ENCODE peak calls at places on chromosomes 5 and 9, in seven cellular contexts. One of them, this sample, is unnamed.

GRCh38 chr9:37953775-37954437 is 50.0 kb upstream of the SLC25A51 start:
- DNase-seq in BE2C: no peak
- DNase-seq in IMR-90: peak; percentile 100
- DNase-seq in adrenal gland: peak; percentile 70
- DNase-seq in AG10803: peak; percentile 91
- DNase-seq in neural progenitor cell: no peak
- DNase-seq in heart left ventricle: peak; percentile 62
- DNase-seq in this sample: no peak

GRCh38 chr9:118595719-118596305 is 773.4 kb downstream of the BRINP1 start:
- DNase-seq in BE2C: no peak
- DNase-seq in IMR-90: no peak
- DNase-seq in adrenal gland: peak; percentile 28
- DNase-seq in AG10803: peak; percentile 69
- DNase-seq in neural progenitor cell: peak; percentile 73
- DNase-seq in heart left ventricle: no peak
- DNase-seq in this sample: peak; percentile 43

GRCh38 chr9:107612136-107612535 is 122.6 kb upstream of the KLF4 start:
- DNase-seq in BE2C: no peak
- DNase-seq in IMR-90: no peak
- DNase-seq in adrenal gland: peak; percentile 39
- DNase-seq in AG10803: peak; percentile 51
- DNase-seq in neural progenitor cell: no peak
- DNase-seq in heart left ventricle: peak; percentile 77
- DNase-seq in this sample: no peak

GRCh38 chr5:68964679-68965078 is 129.1 kb upstream of the SLC30A5 start:
- DNase-seq in BE2C: no peak
- DNase-seq in IMR-90: no peak
- DNase-seq in adrenal gland: no peak
- DNase-seq in AG10803: no peak
- DNase-seq in neural progenitor cell: no peak
- DNase-seq in heart left ventricle: no peak
- DNase-seq in this sample: no peak

GRCh38 chr5:29214821-29215220 is 1978.7 kb upstream of the CDH6 start:
- DNase-seq in BE2C: peak; percentile 54
- DNase-seq in IMR-90: no peak
- DNase-seq in adrenal gland: no peak
- DNase-seq in AG10803: no peak
- DNase-seq in neural progenitor cell: no peak
- DNase-seq in heart left ventricle: no peak
- DNase-seq in this sample: no peak

GRCh38 chr5:124546643-124547042 is 199.8 kb downstream of the ZNF608 start:
- DNase-seq in BE2C: no peak
- DNase-seq in IMR-90: peak; percentile 35
- DNase-seq in adrenal gland: no peak
- DNase-seq in AG10803: no peak
- DNase-seq in neural progenitor cell: peak; percentile 55
- DNase-seq in heart left ventricle: no peak
- DNase-seq in this sample: no peak

GRCh38 chr9:113898596-113898995 is 22.5 kb downstream of the ZNF618 start:
- DNase-seq in BE2C: no peak
- DNase-seq in IMR-90: no peak
- DNase-seq in adrenal gland: peak; percentile 8
- DNase-seq in AG10803: no peak
- DNase-seq in neural progenitor cell: no peak
- DNase-seq in heart left ventricle: no peak
- DNase-seq in this sample: no peak

GRCh38 chr5:114324282-114324681 is 37.6 kb upstream of the KCNN2 start:
- DNase-seq in BE2C: no peak
- DNase-seq in IMR-90: peak; percentile 40
- DNase-seq in adrenal gland: no peak
- DNase-seq in AG10803: no peak
- DNase-seq in neural progenitor cell: no peak
- DNase-seq in heart left ventricle: no peak
- DNase-seq in this sample: no peak

GRCh38 chr5:126865299-126865698 is 88.4 kb downstream of the LMNB1 start:
- DNase-seq in BE2C: no peak
- DNase-seq in IMR-90: peak; percentile 86
- DNase-seq in adrenal gland: no peak
- DNase-seq in AG10803: peak; percentile 65
- DNase-seq in neural progenitor cell: no peak
- DNase-seq in heart left ventricle: no peak
- DNase-seq in this sample: no peak

GRCh38 chr5:55918097-55919035 is 67.2 kb downstream of the IL31RA start:
- DNase-seq in BE2C: no peak
- DNase-seq in IMR-90: no peak
- DNase-seq in adrenal gland: no peak
- DNase-seq in AG10803: no peak
- DNase-seq in neural progenitor cell: no peak
- DNase-seq in heart left ventricle: no peak
- DNase-seq in this sample: no peak

GRCh38 chr5:85921590-85921989 is 696.2 kb upstream of the COX7C start:
- DNase-seq in BE2C: peak; percentile 22
- DNase-seq in IMR-90: no peak
- DNase-seq in adrenal gland: no peak
- DNase-seq in AG10803: no peak
- DNase-seq in neural progenitor cell: no peak
- DNase-seq in heart left ventricle: no peak
- DNase-seq in this sample: no peak

GRCh38 chr5:151270599-151270998 is 17.6 kb downstream of the GM2A start:
- DNase-seq in BE2C: no peak
- DNase-seq in IMR-90: peak; percentile 85
- DNase-seq in adrenal gland: no peak
- DNase-seq in AG10803: peak; percentile 13
- DNase-seq in neural progenitor cell: no peak
- DNase-seq in heart left ventricle: no peak
- DNase-seq in this sample: no peak

GRCh38 chr9:23258569-23258968 is 567.5 kb downstream of the ELAVL2 start:
- DNase-seq in BE2C: no peak
- DNase-seq in IMR-90: no peak
- DNase-seq in adrenal gland: no peak
- DNase-seq in AG10803: no peak
- DNase-seq in neural progenitor cell: no peak
- DNase-seq in heart left ventricle: no peak
- DNase-seq in this sample: no peak

GRCh38 chr9:129273941-129274709 is 96.1 kb upstream of the IER5L start:
- DNase-seq in BE2C: no peak
- DNase-seq in IMR-90: no peak
- DNase-seq in adrenal gland: no peak
- DNase-seq in AG10803: no peak
- DNase-seq in neural progenitor cell: no peak
- DNase-seq in heart left ventricle: no peak
- DNase-seq in this sample: no peak

GRCh38 chr9:130825809-130826208 is 9.2 kb upstream of the ABL1 start:
- DNase-seq in BE2C: no peak
- DNase-seq in IMR-90: no peak
- DNase-seq in adrenal gland: no peak
- DNase-seq in AG10803: no peak
- DNase-seq in neural progenitor cell: no peak
- DNase-seq in heart left ventricle: no peak
- DNase-seq in this sample: no peak

GRCh38 chr9:94607340-94607695 is 13.7 kb upstream of the FBP2 start:
- DNase-seq in BE2C: no peak
- DNase-seq in IMR-90: no peak
- DNase-seq in adrenal gland: no peak
- DNase-seq in AG10803: no peak
- DNase-seq in neural progenitor cell: no peak
- DNase-seq in heart left ventricle: no peak
- DNase-seq in this sample: no peak

GRCh38 chr5:22887566-22887965 is 34.4 kb upstream of the CDH12 start:
- DNase-seq in BE2C: no peak
- DNase-seq in IMR-90: no peak
- DNase-seq in adrenal gland: no peak
- DNase-seq in AG10803: no peak
- DNase-seq in neural progenitor cell: no peak
- DNase-seq in heart left ventricle: no peak
- DNase-seq in this sample: no peak

GRCh38 chr9:136058801-136059302 is 36.2 kb downstream of the NACC2 start:
- DNase-seq in BE2C: peak; percentile 6
- DNase-seq in IMR-90: no peak
- DNase-seq in adrenal gland: no peak
- DNase-seq in AG10803: no peak
- DNase-seq in neural progenitor cell: no peak
- DNase-seq in heart left ventricle: no peak
- DNase-seq in this sample: no peak

GRCh38 chr9:137240321-137240840 is 706 bp upstream of the TUBB4B start:
- DNase-seq in BE2C: peak; percentile 75
- DNase-seq in IMR-90: peak; percentile 61
- DNase-seq in adrenal gland: peak; percentile 72
- DNase-seq in AG10803: peak; percentile 79
- DNase-seq in neural progenitor cell: peak; percentile 74
- DNase-seq in heart left ventricle: peak; percentile 88
- DNase-seq in this sample: peak; percentile 74

GRCh38 chr9:94867281-94867841 is 140.9 kb downstream of the AOPEP start:
- DNase-seq in BE2C: peak; percentile 80
- DNase-seq in IMR-90: peak; percentile 91
- DNase-seq in adrenal gland: peak; percentile 83
- DNase-seq in AG10803: peak; percentile 91
- DNase-seq in neural progenitor cell: peak; percentile 50
- DNase-seq in heart left ventricle: peak; percentile 84
- DNase-seq in this sample: no peak

GRCh38 chr5:124021066-124021641 is 509.2 kb downstream of the CSNK1G3 start:
- DNase-seq in BE2C: no peak
- DNase-seq in IMR-90: no peak
- DNase-seq in adrenal gland: no peak
- DNase-seq in AG10803: no peak
- DNase-seq in neural progenitor cell: no peak
- DNase-seq in heart left ventricle: no peak
- DNase-seq in this sample: no peak

GRCh38 chr9:135448570-135449180 is 30.9 kb upstream of the PPP1R26 start:
- DNase-seq in BE2C: no peak
- DNase-seq in IMR-90: peak; percentile 8
- DNase-seq in adrenal gland: no peak
- DNase-seq in AG10803: peak; percentile 12
- DNase-seq in neural progenitor cell: peak; percentile 21
- DNase-seq in heart left ventricle: no peak
- DNase-seq in this sample: no peak

GRCh38 chr9:16031486-16031885 is 478.6 kb downstream of the CCDC171 start:
- DNase-seq in BE2C: no peak
- DNase-seq in IMR-90: no peak
- DNase-seq in adrenal gland: no peak
- DNase-seq in AG10803: no peak
- DNase-seq in neural progenitor cell: no peak
- DNase-seq in heart left ventricle: no peak
- DNase-seq in this sample: no peak

GRCh38 chr9:134384811-134385479 is 58.7 kb downstream of the RXRA start:
- DNase-seq in BE2C: no peak
- DNase-seq in IMR-90: no peak
- DNase-seq in adrenal gland: no peak
- DNase-seq in AG10803: no peak
- DNase-seq in neural progenitor cell: peak; percentile 62
- DNase-seq in heart left ventricle: no peak
- DNase-seq in this sample: no peak

GRCh38 chr9:114184866-114185265 is 29.5 kb downstream of the COL27A1 start:
- DNase-seq in BE2C: no peak
- DNase-seq in IMR-90: no peak
- DNase-seq in adrenal gland: no peak
- DNase-seq in AG10803: no peak
- DNase-seq in neural progenitor cell: no peak
- DNase-seq in heart left ventricle: peak; percentile 19
- DNase-seq in this sample: no peak

GRCh38 chr5:172353271-172353807 is 69.8 kb upstream of the UBTD2 start:
- DNase-seq in BE2C: no peak
- DNase-seq in IMR-90: peak; percentile 13
- DNase-seq in adrenal gland: no peak
- DNase-seq in AG10803: no peak
- DNase-seq in neural progenitor cell: no peak
- DNase-seq in heart left ventricle: no peak
- DNase-seq in this sample: no peak

GRCh38 chr9:99819123-99819483 is 2.6 kb upstream of the NR4A3 start:
- DNase-seq in BE2C: no peak
- DNase-seq in IMR-90: no peak
- DNase-seq in adrenal gland: no peak
- DNase-seq in AG10803: no peak
- DNase-seq in neural progenitor cell: no peak
- DNase-seq in heart left ventricle: no peak
- DNase-seq in this sample: no peak
- TF ChIP-seq CTCF in BE2C: no peak
- TF ChIP-seq CTCF in IMR-90: no peak
- TF ChIP-seq CTCF in adrenal gland: no peak
- TF ChIP-seq CTCF in AG10803: no peak
- TF ChIP-seq CTCF in neural progenitor cell: no peak
- TF ChIP-seq CTCF in heart left ventricle: no peak
- TF ChIP-seq CTCF in this sample: no peak

DNA sequence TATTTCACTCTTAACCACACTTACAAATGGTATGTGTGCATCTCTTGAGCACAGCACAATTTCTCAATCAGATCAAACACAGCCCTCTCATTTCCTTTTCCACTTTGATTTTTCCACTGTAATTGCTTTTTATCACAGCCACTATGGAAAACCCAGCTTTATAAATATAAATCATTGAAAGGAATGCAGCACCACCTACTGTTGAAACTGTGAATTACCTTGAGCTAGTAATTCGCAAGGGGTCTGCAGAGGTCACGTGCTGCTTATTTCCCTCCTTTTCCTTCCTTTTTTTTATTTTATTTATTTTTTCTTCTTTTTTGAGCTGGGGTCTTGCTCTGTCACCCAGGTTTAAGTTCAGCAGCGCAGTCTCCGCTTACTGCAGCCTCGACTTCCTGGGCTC is 76.9 kb downstream of the CDH6 start:
- DNase-seq in BE2C: peak; percentile 22
- DNase-seq in IMR-90: peak; percentile 22
- DNase-seq in adrenal gland: no peak
- DNase-seq in AG10803: no peak
- DNase-seq in neural progenitor cell: peak; percentile 50
- DNase-seq in heart left ventricle: no peak
- DNase-seq in this sample: no peak
- TF ChIP-seq CTCF in BE2C: peak; percentile 69
- TF ChIP-seq CTCF in IMR-90: peak; percentile 44
- TF ChIP-seq CTCF in adrenal gland: peak; percentile 68
- TF ChIP-seq CTCF in AG10803: peak; percentile 53
- TF ChIP-seq CTCF in neural progenitor cell: peak; percentile 82
- TF ChIP-seq CTCF in heart left ventricle: peak; percentile 42
- TF ChIP-seq CTCF in this sample: peak; percentile 91

DNA sequence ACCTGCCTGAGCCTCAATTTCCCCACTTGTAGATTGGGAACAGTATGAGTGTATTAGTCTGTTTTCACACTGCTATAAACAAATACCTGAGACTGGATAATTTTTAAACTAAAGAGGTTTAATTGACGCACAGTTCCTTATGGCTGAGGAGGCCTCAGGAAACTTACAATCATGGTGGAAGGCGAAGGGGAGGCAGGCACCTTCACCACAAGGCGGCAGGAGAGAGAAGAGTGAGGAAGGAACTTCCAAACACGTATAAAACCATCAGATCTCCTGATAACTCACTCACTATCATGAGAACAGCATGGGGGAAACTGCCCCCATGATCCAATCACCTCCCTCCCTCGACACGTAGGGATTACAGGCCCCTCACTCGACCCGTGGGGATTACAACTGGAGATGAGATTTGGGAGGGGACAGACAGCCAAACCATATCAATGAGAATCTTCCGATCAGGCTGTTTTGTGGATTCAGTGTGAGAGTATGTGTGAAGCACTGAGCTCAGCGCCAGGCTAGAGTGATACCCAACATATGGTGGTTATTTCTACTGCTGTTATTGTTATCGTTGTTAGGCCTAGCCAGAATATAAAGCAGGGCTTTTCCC is 14.6 kb upstream of the LMX1B start:
- DNase-seq in BE2C: no peak
- DNase-seq in IMR-90: no peak
- DNase-seq in adrenal gland: no peak
- DNase-seq in AG10803: no peak
- DNase-seq in neural progenitor cell: peak; percentile 55
- DNase-seq in heart left ventricle: no peak
- DNase-seq in this sample: no peak
- TF ChIP-seq CTCF in BE2C: peak; percentile 50
- TF ChIP-seq CTCF in IMR-90: peak; percentile 5
- TF ChIP-seq CTCF in adrenal gland: no peak
- TF ChIP-seq CTCF in AG10803: no peak
- TF ChIP-seq CTCF in neural progenitor cell: peak; percentile 63
- TF ChIP-seq CTCF in heart left ventricle: no peak
- TF ChIP-seq CTCF in this sample: peak; percentile 14

GRCh38 chr5:61933787-61934626 is 372.0 kb upstream of the KIF2A start:
- DNase-seq in BE2C: peak; percentile 53
- DNase-seq in IMR-90: peak; percentile 29
- DNase-seq in adrenal gland: peak; percentile 75
- DNase-seq in AG10803: peak; percentile 42
- DNase-seq in neural progenitor cell: peak; percentile 77
- DNase-seq in heart left ventricle: no peak
- DNase-seq in this sample: peak; percentile 65
- TF ChIP-seq CTCF in BE2C: peak; percentile 74
- TF ChIP-seq CTCF in IMR-90: peak; percentile 52
- TF ChIP-seq CTCF in adrenal gland: peak; percentile 88
- TF ChIP-seq CTCF in AG10803: peak; percentile 60
- TF ChIP-seq CTCF in neural progenitor cell: peak; percentile 87
- TF ChIP-seq CTCF in heart left ventricle: peak; percentile 43
- TF ChIP-seq CTCF in this sample: peak; percentile 51

This sample was measured in glutamatergic neuron.